ENCODE peak calls at places on chromosomes 7 and 10, in five cellular contexts. I, Y, T, K and S are unnamed samples.

GRCh38 chr7:139177696-139178095 is 53.3 kb upstream of the UBN2 start:
- DNase-seq in I (no peak), Y (no peak), T (no peak), K (no peak), S (no peak)

GRCh38 chr7:100546868-100547800 is 8.1 kb downstream of the AGFG2 start:
- DNase-seq in I (no peak), Y (no peak), T (no peak), K (no peak), S (no peak)

GRCh38 chr10:3805227-3805790 is 20.3 kb upstream of the KLF6 start:
- DNase-seq in I (peak; percentile 71), Y (peak; percentile 45), T (no peak), K (no peak), S (peak; percentile 56)

GRCh38 chr10:76644481-76644880 is 993.1 kb downstream of the KCNMA1 start:
- DNase-seq in I (no peak), Y (no peak), T (no peak), K (no peak), S (no peak)

GRCh38 chr10:7196284-7196683 is 214.6 kb downstream of the SFMBT2 start:
- DNase-seq in I (no peak), Y (no peak), T (no peak), K (no peak), S (no peak)

GRCh38 chr10:1499344-1499957 is 237.9 kb downstream of the ADARB2 start:
- DNase-seq in I (no peak), Y (no peak), T (no peak), K (no peak), S (no peak)

GRCh38 chr10:3784510-3785250 is at the start of gene KLF6:
- DNase-seq in I (no peak), Y (peak; percentile 52), T (no peak), K (no peak), S (peak; percentile 61)

GRCh38 chr7:1767524-1767923 is 97.4 kb downstream of the ELFN1 start:
- DNase-seq in I (no peak), Y (no peak), T (no peak), K (no peak), S (no peak)

GRCh38 chr10:35781643-35782035 is 139.5 kb upstream of the FZD8 start:
- DNase-seq in I (peak; percentile 19), Y (no peak), T (no peak), K (peak; percentile 33), S (no peak)

GRCh38 chr10:23981520-23982309 is 227.2 kb upstream of the KIAA1217 start:
- DNase-seq in I (no peak), Y (no peak), T (no peak), K (no peak), S (no peak)

GRCh38 chr10:128186959-128187787 is 61.0 kb upstream of the MKI67 start:
- DNase-seq in I (peak; percentile 11), Y (peak; percentile 7), T (no peak), K (no peak), S (peak; percentile 17)